ENCODE peak calls at places on chromosomes 7 and 10, in six cellular contexts. N, S, E, Z, G and Y are unnamed samples.

GRCh38 chr10:55500931-55501559 is 700.0 kb upstream of the PCDH15 start:
- DNase-seq in S (peak; percentile 56), E (no peak), N (peak; percentile 26), G (peak; percentile 59), Z (no peak), Y (no peak)

GRCh38 chr10:8544057-8544380 is 489.5 kb downstream of the GATA3 start:
- DNase-seq in E (no peak), Z (no peak), S (no peak), G (no peak), N (no peak), Y (no peak)

GRCh38 chr10:103917326-103918052 is 495 bp downstream of the STN1 start:
- DNase-seq in N (peak; percentile 65), Z (no peak), E (peak; percentile 61), S (peak; percentile 72), G (no peak), Y (peak; percentile 44)

GRCh38 chr10:33570495-33570894 is 236.0 kb upstream of the NRP1 start:
- DNase-seq in S (no peak), E (peak; percentile 10), N (no peak), Z (no peak), G (no peak), Y (no peak)

GRCh38 chr10:80497187-80498038 is 40.3 kb upstream of the SH2D4B start:
- DNase-seq in S (no peak), Z (no peak), N (peak; percentile 46), G (no peak), E (peak; percentile 28), Y (no peak)

GRCh38 chr10:103584216-103585010 is 90.9 kb downstream of the NEURL1 start:
- DNase-seq in E (no peak), S (no peak), Z (peak; percentile 48), N (no peak), G (no peak), Y (no peak)

GRCh38 chr7:83936056-83936703 is 258.4 kb downstream of the SEMA3A start:
- DNase-seq in Z (peak; percentile 2), S (peak; percentile 92), E (peak; percentile 47), G (peak; percentile 58), N (peak; percentile 62), Y (peak; percentile 12)

GRCh38 chr7:93889261-93889660 is 1.3 kb downstream of the TFPI2 start:
- DNase-seq in N (peak; percentile 58), S (no peak), E (no peak), G (no peak), Z (no peak), Y (no peak)

GRCh38 chr10:60717852-60718251 is 60.4 kb upstream of the CDK1 start:
- DNase-seq in G (peak; percentile 38), N (no peak), Z (no peak), S (no peak), E (no peak), Y (no peak)

GRCh38 chr10:44933451-44933850 is 22.3 kb downstream of the TMEM72 start:
- DNase-seq in N (no peak), S (no peak), E (no peak), Z (no peak), G (no peak), Y (no peak)

GRCh38 chr10:77306666-77307065 is 330.9 kb downstream of the KCNMA1 start:
- DNase-seq in E (no peak), Z (no peak), N (no peak), G (no peak), S (no peak), Y (no peak)

GRCh38 chr7:143205560-143206293 is 16.1 kb upstream of the TAS2R40 start:
- DNase-seq in Z (no peak), N (no peak), S (no peak), G (peak; percentile 27), E (peak; percentile 24), Y (no peak)